ENCODE peak calls at places on chromosomes 3 and 15, in six cellular contexts. S is HCT116, B is AG04450, H is fibroblast of pulmonary artery, K is thyroid gland, T is GM06990. R is an unnamed sample.

GRCh38 chr3:143070977-143071551 is 48.5 kb upstream of the CHST2 start:
- DNase-seq in B (peak), S (no peak), H (peak), T (no peak), K (no peak), R (peak)

GRCh38 chr15:59904450-59904979 is 99.6 kb upstream of the FOXB1 start:
- DNase-seq in H (no peak), K (peak), T (no peak), S (no peak), B (no peak), R (no peak)

GRCh38 chr15:89138999-89139612 is 50.9 kb downstream of the ABHD2 start:
- DNase-seq in H (no peak), K (no peak), S (no peak), T (no peak), B (no peak), R (peak)

GRCh38 chr3:115615001-115615447 is 8.3 kb upstream of the GAP43 start:
- DNase-seq in T (no peak), S (peak), B (no peak), K (no peak), H (peak), R (peak)

GRCh38 chr15:48868549-48868948 is 9.4 kb upstream of the EID1 start:
- DNase-seq in T (no peak), K (no peak), S (no peak), B (no peak), H (peak), R (peak)

GRCh38 chr3:10374311-10374710 is 53.4 kb upstream of the SEC13 start:
- DNase-seq in H (no peak), S (no peak), T (no peak), B (no peak), K (no peak), R (no peak)

GRCh38 chr3:153026026-153026425 is 136.0 kb upstream of the RAP2B start:
- DNase-seq in B (no peak), K (no peak), S (peak), T (no peak), H (peak), R (no peak)

GRCh38 chr15:33226559-33227181 is 32.2 kb upstream of the FMN1 start:
- DNase-seq in B (no peak), T (peak), S (peak), K (peak), H (no peak), R (peak)

GRCh38 chr3:166390303-166390702 is 553.1 kb upstream of the BCHE start:
- DNase-seq in B (no peak), T (no peak), S (no peak), H (no peak), K (no peak), R (no peak)

GRCh38 chr3:169133178-169134161 is 530.0 kb downstream of the MECOM start:
- DNase-seq in H (peak), K (no peak), B (no peak), T (no peak), S (no peak), R (no peak)

GRCh38 chr15:73593278-73594074 is 39.7 kb downstream of the NPTN start:
- DNase-seq in K (peak), H (peak), S (no peak), T (no peak), B (no peak), R (peak)

GRCh38 chr3:156741935-156742334 is 67.5 kb downstream of the TIPARP start:
- DNase-seq in B (no peak), S (no peak), H (no peak), T (no peak), K (no peak), R (no peak)

GRCh38 chr15:40323239-40323952 is at the start of gene INAFM2:
- DNase-seq in S (peak), T (peak), H (peak), B (peak), K (peak), R (peak)

GRCh38 chr3:136149569-136150136 is 46.5 kb downstream of the MSL2 start:
- DNase-seq in H (peak), B (no peak), K (no peak), S (no peak), T (no peak), R (peak)

GRCh38 chr15:79467865-79468586 is 35.9 kb downstream of the MINAR1 start:
- DNase-seq in K (no peak), T (no peak), S (no peak), B (no peak), H (peak), R (no peak)

GRCh38 chr15:79466488-79466887 is 34.4 kb downstream of the MINAR1 start:
- DNase-seq in S (no peak), B (no peak), T (no peak), K (no peak), H (no peak), R (no peak)

GRCh38 chr15:79463043-79463780 is 31.1 kb downstream of the MINAR1 start:
- DNase-seq in K (no peak), B (no peak), H (no peak), S (no peak), T (no peak), R (no peak)

GRCh38 chr15:79459666-79460065 is 27.5 kb downstream of the MINAR1 start:
- DNase-seq in T (no peak), S (no peak), B (no peak), H (no peak), K (no peak), R (no peak)

GRCh38 chr15:79463781-79464270 is 31.7 kb downstream of the MINAR1 start:
- DNase-seq in S (no peak), H (no peak), K (no peak), T (no peak), B (no peak), R (no peak)
- H3K4me3 ChIP-seq in S (no peak), H (no peak), K (no peak), T (no peak), B (no peak), R (no peak)

DNA sequence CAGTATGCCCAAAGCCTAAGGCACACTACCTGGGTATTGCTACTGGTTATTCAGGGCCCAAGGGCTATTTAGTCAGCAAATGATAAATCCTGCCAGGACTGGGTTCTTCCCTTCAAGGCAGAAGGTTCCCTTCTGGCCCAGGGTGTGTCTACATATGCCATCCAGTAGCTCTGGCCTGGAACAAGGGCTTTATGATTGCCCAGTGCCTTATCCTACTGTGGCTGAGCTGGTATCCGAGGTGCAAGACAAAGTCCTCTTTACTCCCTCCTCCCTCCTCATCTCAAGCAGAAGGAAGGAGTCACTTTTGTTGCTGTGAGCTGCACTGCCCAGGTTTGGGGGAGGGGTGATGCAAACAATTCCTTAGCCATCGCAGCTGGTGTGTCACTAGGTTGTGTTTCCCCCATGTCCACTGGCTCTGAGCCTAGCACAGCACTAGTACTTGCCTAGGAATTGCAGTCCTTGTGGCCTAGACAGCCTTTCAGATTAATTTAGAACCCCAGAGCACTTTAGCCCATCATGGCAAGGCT is 221.8 kb upstream of the TGFBR2 start:
- DNase-seq in K (no peak), T (no peak), B (no peak), S (no peak), H (no peak), R (no peak)
- TF ChIP-seq CTCF in K (no peak), T (no peak), B (no peak), S (no peak), H (no peak), R (no peak)

GRCh38 chr3:7309707-7310106 is 448.8 kb downstream of the GRM7 start:
- DNase-seq in K (peak), S (no peak), H (peak), B (no peak), T (no peak), R (no peak)

GRCh38 chr3:7306900-7307299 is 446.0 kb downstream of the GRM7 start:
- DNase-seq in K (no peak), T (no peak), S (no peak), B (no peak), H (no peak), R (no peak)

GRCh38 chr3:7307410-7307809 is 446.5 kb downstream of the GRM7 start:
- DNase-seq in T (no peak), K (no peak), B (no peak), H (peak), S (no peak), R (no peak)

DNA sequence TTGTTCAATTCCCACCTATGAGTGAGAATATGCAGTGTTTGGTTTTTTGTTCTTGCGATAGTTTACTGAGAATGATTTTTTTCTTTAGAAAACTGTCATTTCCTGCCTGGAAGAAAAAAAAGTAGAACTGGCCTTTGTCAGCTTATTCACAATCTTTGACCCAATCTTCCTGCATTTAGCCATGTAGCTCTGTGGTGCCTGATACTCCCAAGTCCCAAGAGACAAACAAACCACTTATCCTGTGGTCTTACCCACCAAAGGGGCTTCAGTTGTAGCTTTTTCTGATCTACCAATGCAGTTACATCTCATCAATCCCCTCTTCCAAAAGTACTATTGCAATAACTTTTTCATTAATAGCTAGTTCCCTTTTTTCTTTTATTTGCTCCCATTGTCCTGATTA is 444.6 kb downstream of the GRM7 start:
- DNase-seq in S (no peak), K (no peak), B (no peak), T (no peak), H (no peak), R (no peak)
- H3K4me3 ChIP-seq in S (no peak), K (no peak), B (no peak), T (no peak), H (no peak), R (no peak)

GRCh38 chr3:58532794-58533220 is 4.2 kb downstream of the ACOX2 start:
- DNase-seq in B (peak), T (peak), H (peak), S (peak), K (peak), R (peak)
- TF ChIP-seq CTCF in B (peak), T (peak), H (peak), S (peak), K (peak), R (peak)

DNA sequence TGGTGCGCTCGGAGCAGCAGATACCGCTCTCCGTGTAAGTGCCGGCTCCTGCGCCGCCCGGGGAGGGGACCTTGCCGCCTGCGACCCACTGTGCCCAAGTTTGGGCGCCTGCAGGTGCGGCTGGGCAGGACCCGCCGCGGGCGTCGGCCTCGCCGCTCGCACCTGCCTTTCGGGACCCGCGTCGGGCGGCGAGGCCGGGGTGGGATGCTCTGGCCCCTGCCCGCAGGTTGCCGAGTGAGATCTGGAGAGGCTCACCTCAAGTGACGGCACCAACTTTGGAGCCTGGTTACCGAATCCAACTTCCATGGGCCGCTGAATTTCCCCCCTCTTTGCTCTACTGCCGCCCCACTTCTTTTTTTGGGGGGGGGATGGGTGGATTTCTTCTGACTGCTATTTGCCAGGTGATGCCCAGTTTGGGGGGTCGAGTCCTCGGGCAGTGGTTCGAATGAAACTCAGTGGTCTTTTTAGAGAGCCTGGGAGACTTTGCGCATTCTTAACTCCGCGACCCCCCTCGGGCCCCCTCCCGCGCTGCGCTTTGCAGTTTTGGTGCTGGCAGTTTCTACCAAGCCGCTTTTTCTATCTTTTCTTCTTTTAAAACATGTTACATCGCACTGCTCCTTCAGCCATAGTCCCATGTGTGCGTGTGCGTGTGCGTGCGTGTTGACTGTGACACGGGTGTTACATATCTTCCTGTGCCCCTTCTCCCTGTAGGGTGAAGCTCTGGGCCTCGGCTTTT is 618 bp downstream of the CACNA2D3 start:
- DNase-seq in T (peak), H (peak), K (peak), S (no peak), B (no peak), R (no peak)
- H3K4me3 ChIP-seq in T (no peak), H (peak), K (no peak), S (no peak), B (no peak), R (no peak)

DNA sequence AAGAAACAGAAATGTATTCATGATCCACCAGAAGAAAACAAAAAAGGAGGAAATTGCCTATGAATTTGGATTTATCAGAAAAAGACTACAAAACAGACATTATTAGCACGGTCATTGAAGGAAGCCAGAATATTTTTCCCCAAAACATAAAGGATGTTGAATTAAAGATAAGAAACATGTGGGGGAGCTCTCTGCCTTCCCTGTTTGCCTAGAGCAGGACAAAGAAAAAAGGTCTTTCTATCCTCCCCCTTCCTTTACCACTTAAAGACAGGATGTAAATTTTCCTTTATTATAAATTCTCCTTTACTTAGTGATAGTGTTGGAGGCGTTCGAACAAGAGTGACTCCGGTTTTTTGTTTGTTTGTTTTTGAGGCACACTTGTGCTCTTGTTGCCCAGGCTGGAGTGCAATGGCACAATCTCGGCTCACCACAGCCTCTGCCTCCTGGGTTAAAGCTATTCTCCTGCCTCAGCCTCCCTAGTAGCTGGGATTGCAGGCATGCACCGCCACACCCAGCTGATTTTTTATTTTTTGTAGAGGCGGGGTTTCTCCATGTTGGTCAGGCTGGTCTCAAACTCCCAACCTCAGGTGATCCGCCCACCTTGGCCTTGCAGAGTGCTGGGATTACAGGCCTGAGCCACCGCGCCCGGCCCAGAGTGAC is 14.9 kb upstream of the RPN1 start:
- DNase-seq in T (no peak), H (peak), B (no peak), S (no peak), K (no peak), R (no peak)
- TF ChIP-seq CTCF in T (no peak), H (no peak), B (no peak), S (peak), K (no peak), R (peak)

DNA sequence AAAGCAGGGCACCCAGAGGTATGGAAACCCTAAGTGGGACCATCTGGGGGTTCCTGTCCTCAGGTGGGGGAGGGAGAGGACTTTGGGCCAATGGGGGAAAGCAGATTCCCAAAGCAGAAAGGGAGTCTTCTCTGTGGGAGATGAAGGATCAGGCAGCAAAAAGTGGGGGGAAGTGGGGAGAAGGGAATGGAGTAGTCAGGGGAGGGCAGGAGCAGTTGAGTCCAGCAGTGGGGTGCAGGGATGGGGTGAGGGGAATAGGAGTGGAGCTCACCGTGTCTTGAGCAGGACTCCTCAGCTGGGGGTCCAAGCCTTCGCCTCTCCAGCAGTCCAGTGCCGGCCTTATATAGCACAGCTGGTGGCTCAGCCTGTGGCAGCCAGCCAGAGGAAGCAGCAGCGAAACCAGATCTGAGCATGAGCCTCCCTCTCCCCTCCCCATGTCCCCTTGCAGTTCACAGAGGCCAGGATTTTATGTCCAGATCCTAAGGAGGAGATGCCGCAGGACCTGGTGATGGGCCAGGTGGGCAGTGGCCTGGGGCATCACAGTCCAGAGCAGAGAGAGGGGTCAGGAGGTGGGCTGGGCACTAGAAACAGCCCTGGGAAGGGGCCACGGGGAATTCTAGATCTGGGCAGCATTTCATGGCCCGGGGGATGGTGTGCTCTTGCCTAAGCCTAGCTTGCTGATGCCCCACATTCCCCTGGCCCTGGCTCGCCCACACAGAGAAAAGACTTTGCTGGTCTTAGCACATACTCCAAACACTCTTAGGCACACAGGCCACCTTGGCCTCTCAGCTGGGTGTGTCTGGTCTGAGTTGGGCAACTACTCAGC is at the start of gene CILP:
- DNase-seq in T (no peak), B (peak), K (peak), S (no peak), H (peak), R (peak)
- H3K4me3 ChIP-seq in T (no peak), B (no peak), K (no peak), S (no peak), H (no peak), R (no peak)

GRCh38 chr15:70294906-70295305 is 197.2 kb upstream of the TLE3 start:
- DNase-seq in K (no peak), B (no peak), H (no peak), T (no peak), S (no peak), R (no peak)
- TF ChIP-seq CTCF in K (no peak), B (no peak), H (no peak), T (no peak), S (no peak), R (no peak)

R was measured in brain microvascular endothelial cell.